ENCODE peak calls at places on chromosomes 13 and 19, in five cellular contexts. One of them, this sample, is unnamed. For H3K4me1, the result is how much of the 10 kb centered on the place peaks cover.

GRCh38 chr13:100724568-100724967 is 50.0 kb upstream of the TMTC4 start:
- DNase-seq in cardiac muscle cell: no peak
- DNase-seq in left ventricle myocardium inferior: no peak
- DNase-seq in GM23338: no peak
- DNase-seq in uterus: no peak
- DNase-seq in this sample: no peak

GRCh38 chr19:4971424-4971793 is 2.5 kb downstream of the KDM4B start:
- DNase-seq in left ventricle myocardium inferior: no peak
- DNase-seq in GM23338: peak
- DNase-seq in cardiac muscle cell: peak
- DNase-seq in uterus: no peak
- DNase-seq in this sample: peak

GRCh38 chr13:103812966-103813365 is 746.7 kb upstream of the SLC10A2 start:
- DNase-seq in GM23338: no peak
- DNase-seq in left ventricle myocardium inferior: no peak
- DNase-seq in uterus: no peak
- DNase-seq in cardiac muscle cell: peak
- DNase-seq in this sample: no peak

GRCh38 chr13:58773280-58773859 is 1141.8 kb downstream of the PCDH17 start:
- DNase-seq in left ventricle myocardium inferior: no peak
- DNase-seq in uterus: no peak
- DNase-seq in GM23338: no peak
- DNase-seq in cardiac muscle cell: no peak
- DNase-seq in this sample: no peak

GRCh38 chr13:22298530-22298929 is 627.7 kb downstream of the FGF9 start:
- DNase-seq in cardiac muscle cell: no peak
- DNase-seq in uterus: no peak
- DNase-seq in GM23338: peak
- DNase-seq in left ventricle myocardium inferior: no peak
- DNase-seq in this sample: no peak

GRCh38 chr13:64551755-64552154 is 2678.4 kb downstream of the PCDH9 start:
- DNase-seq in GM23338: no peak
- DNase-seq in cardiac muscle cell: peak
- DNase-seq in left ventricle myocardium inferior: no peak
- DNase-seq in uterus: no peak
- DNase-seq in this sample: no peak

GRCh38 chr19:31448221-31448657 is 99.0 kb upstream of the TSHZ3 start:
- DNase-seq in uterus: peak
- DNase-seq in GM23338: no peak
- DNase-seq in left ventricle myocardium inferior: peak
- DNase-seq in cardiac muscle cell: peak
- DNase-seq in this sample: no peak

GRCh38 chr19:21587549-21587948 is 82.1 kb downstream of the ZNF429 start:
- DNase-seq in GM23338: no peak
- DNase-seq in uterus: no peak
- DNase-seq in left ventricle myocardium inferior: no peak
- DNase-seq in cardiac muscle cell: no peak
- DNase-seq in this sample: no peak

GRCh38 chr13:105972811-105973590 is 562.5 kb downstream of the EFNB2 start:
- DNase-seq in uterus: no peak
- DNase-seq in cardiac muscle cell: no peak
- DNase-seq in GM23338: no peak
- DNase-seq in left ventricle myocardium inferior: no peak
- DNase-seq in this sample: no peak

GRCh38 chr13:28624707-28625432 is 34.1 kb upstream of the POMP start:
- DNase-seq in left ventricle myocardium inferior: no peak
- DNase-seq in uterus: no peak
- DNase-seq in GM23338: peak
- DNase-seq in cardiac muscle cell: no peak
- DNase-seq in this sample: no peak

DNA sequence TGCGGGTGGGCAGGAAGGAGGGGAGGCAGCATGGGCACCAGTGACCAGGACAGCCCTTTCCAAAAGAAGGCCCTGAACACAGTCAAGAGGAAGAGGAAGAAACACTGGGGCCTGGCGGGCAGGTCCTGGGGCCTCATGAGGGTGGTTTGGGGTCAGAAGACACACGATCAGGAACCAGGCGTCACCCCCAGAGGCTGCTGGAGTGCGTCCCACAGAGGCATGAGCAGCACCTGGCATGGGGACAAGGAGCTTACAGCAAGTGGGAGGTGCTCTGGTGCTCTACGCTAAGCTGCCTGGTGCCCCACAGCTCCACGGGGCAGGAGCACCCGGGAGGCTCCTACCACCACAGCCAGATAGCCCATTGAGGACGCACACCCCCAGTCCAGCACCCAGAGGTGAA is 20.0 kb downstream of the ELL start:
- DNase-seq in left ventricle myocardium inferior: peak
- DNase-seq in cardiac muscle cell: no peak
- DNase-seq in uterus: no peak
- DNase-seq in GM23338: no peak
- DNase-seq in this sample: no peak
- H3K4me1 ChIP-seq in left ventricle myocardium inferior: half or more
- H3K4me1 ChIP-seq in cardiac muscle cell: under half
- H3K4me1 ChIP-seq in uterus: under half
- H3K4me1 ChIP-seq in GM23338: under half
- H3K4me1 ChIP-seq in this sample: under half

DNA sequence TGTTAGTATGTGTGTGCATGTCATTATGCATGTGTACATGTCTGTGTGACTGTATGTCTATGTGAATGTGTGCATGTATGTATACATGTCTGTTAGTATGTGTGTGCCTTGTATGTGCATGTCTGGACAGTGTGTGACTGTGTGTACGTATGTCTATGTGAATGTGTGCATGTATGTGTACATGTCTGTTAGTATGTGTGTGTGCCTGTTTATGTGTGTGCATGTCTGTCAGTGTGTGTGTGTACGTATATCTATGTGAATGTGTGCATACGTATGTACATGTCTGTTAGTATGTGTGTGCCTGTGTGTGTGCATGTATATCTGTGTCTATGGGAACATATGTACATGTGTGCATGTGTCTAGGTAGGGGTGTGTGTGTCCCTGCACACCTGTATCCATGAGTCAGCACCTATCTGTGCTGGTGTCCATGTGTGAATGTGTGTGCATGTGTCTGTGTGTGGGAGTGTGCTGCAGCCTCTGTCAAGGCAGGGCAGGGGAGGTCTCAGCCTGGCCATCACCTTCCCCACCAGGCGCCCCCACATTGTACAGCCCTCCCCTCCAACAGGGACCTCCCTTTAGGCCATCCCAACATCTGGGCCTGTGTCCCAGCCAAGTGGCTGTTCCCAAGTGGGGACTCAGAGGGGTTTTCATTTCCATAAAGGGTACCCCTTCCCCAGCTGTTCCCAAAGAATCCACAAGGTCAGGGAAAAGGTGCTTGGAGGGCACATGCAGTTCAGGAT is 4.4 kb downstream of the GAS6 start:
- DNase-seq in left ventricle myocardium inferior: no peak
- DNase-seq in uterus: no peak
- DNase-seq in GM23338: no peak
- DNase-seq in cardiac muscle cell: no peak
- DNase-seq in this sample: no peak
- H3K4me1 ChIP-seq in left ventricle myocardium inferior: half or more
- H3K4me1 ChIP-seq in uterus: under half
- H3K4me1 ChIP-seq in GM23338: under half
- H3K4me1 ChIP-seq in cardiac muscle cell: under half
- H3K4me1 ChIP-seq in this sample: under half

DNA sequence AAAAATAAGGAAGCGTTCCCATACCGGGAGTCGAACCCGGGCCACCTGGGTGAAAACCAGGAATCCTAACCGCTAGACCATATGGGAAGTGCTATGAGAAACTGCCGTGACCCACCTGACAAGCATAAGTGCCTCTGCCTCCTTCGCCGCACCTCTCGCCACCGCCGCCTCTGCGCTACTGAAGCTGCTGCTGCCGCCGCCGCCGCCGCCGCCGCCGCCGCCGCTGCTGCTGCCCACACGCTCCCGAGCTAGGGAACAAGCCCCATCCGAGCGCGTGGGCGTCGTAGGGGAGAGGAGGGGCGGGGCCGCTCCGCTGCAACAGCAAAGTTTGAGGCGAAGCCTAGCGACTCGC is 610 bp upstream of the WBP4 start:
- DNase-seq in left ventricle myocardium inferior: peak
- DNase-seq in uterus: peak
- DNase-seq in GM23338: peak
- DNase-seq in cardiac muscle cell: peak
- DNase-seq in this sample: peak
- H3K4me1 ChIP-seq in left ventricle myocardium inferior: half or more
- H3K4me1 ChIP-seq in uterus: under half
- H3K4me1 ChIP-seq in GM23338: under half
- H3K4me1 ChIP-seq in cardiac muscle cell: under half
- H3K4me1 ChIP-seq in this sample: under half

DNA sequence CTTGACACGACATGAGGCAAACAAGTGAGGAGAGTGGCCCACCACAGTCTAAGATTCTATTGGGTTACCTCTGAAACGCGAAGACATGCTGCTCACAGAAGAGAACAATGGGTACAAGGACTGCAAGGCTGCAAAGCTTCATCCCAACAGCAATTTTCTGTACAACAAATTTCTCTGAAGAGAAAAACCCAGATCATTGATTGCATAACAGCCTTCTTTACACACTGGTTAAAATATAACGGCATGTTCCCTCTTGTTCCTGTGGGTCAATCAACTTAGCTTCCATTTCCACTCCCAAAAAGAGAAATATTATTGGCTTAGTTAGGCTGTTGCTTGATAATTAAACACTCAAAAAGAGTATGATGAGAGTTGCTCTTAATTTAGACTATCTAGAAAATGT is at the start of gene CPB2:
- DNase-seq in left ventricle myocardium inferior: no peak
- DNase-seq in GM23338: no peak
- DNase-seq in uterus: no peak
- DNase-seq in cardiac muscle cell: no peak
- DNase-seq in this sample: no peak
- H3K4me1 ChIP-seq in left ventricle myocardium inferior: under half
- H3K4me1 ChIP-seq in GM23338: under half
- H3K4me1 ChIP-seq in uterus: under half
- H3K4me1 ChIP-seq in cardiac muscle cell: under half
- H3K4me1 ChIP-seq in this sample: under half

DNA sequence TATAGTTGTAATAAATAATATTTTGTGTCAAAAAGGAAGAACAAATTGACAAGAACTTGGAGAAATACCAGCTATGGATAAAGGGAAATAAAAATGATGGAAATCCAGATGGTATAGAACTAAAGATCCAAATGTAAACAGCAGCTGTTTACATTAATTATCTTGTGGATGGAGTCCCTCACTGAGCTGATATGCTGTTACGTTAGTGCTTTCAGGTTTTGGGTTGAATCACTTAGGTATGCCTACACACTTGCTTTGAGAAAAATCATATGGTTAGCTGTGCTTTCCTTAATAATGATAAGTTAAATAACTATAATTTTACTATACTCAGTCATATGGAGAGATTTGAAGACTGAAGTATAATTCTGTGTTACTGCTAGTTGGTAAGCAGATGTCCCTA is 27.7 kb downstream of the WASF3 start:
- DNase-seq in uterus: no peak
- DNase-seq in cardiac muscle cell: no peak
- DNase-seq in GM23338: no peak
- DNase-seq in left ventricle myocardium inferior: no peak
- DNase-seq in this sample: no peak
- H3K4me1 ChIP-seq in uterus: under half
- H3K4me1 ChIP-seq in cardiac muscle cell: under half
- H3K4me1 ChIP-seq in GM23338: under half
- H3K4me1 ChIP-seq in left ventricle myocardium inferior: under half
- H3K4me1 ChIP-seq in this sample: under half

GRCh38 chr19:13002389-13002898 is 7.2 kb downstream of the NFIX start:
- DNase-seq in left ventricle myocardium inferior: peak
- DNase-seq in uterus: no peak
- DNase-seq in cardiac muscle cell: no peak
- DNase-seq in GM23338: no peak
- DNase-seq in this sample: no peak
- H3K4me1 ChIP-seq in left ventricle myocardium inferior: half or more
- H3K4me1 ChIP-seq in uterus: under half
- H3K4me1 ChIP-seq in cardiac muscle cell: under half
- H3K4me1 ChIP-seq in GM23338: under half
- H3K4me1 ChIP-seq in this sample: under half

DNA sequence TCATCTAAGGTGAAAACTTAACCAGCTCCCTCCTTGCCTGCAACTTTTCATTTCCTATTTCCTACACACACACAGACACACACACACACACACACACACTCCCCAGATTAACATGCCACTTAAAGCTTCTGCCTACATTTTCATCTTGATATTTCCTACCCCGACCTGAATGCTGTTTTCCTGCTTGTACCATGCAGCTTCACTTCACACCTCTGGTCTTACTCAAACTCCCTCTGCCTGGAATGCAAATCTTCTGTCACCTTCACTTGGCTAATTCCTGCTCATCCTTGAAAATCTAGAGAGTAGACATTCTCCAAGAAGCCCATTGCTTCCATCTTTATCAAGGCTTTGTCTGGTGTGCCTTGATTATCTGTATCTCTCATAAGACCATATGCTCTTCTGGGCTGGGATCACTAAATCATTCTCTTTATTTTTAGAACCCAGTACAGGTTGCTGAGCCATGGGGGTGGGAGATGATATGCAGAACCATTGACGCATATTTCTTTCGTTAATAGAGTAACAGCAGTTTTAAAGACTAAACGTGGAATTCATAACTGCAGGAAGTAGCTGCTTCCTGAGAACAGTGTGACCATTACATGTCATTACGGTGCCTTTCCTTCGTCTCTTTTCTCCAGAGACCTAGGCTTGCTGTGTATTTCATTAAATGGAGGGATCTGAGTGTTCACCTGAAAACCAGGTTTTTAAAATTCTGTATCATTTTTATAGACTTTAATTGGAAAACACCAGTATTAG is 37.7 kb downstream of the CNMD start:
- DNase-seq in GM23338: no peak
- DNase-seq in uterus: no peak
- DNase-seq in left ventricle myocardium inferior: no peak
- DNase-seq in cardiac muscle cell: no peak
- DNase-seq in this sample: peak
- H3K4me1 ChIP-seq in GM23338: under half
- H3K4me1 ChIP-seq in uterus: under half
- H3K4me1 ChIP-seq in left ventricle myocardium inferior: under half
- H3K4me1 ChIP-seq in cardiac muscle cell: under half
- H3K4me1 ChIP-seq in this sample: under half

GRCh38 chr19:3398114-3398899 is 31.9 kb downstream of the NFIC start:
- DNase-seq in cardiac muscle cell: peak
- DNase-seq in GM23338: peak
- DNase-seq in left ventricle myocardium inferior: peak
- DNase-seq in uterus: peak
- DNase-seq in this sample: peak
- H3K4me1 ChIP-seq in cardiac muscle cell: under half
- H3K4me1 ChIP-seq in GM23338: under half
- H3K4me1 ChIP-seq in left ventricle myocardium inferior: half or more
- H3K4me1 ChIP-seq in uterus: under half
- H3K4me1 ChIP-seq in this sample: under half

GRCh38 chr19:17473041-17473440 is 2.7 kb downstream of the SLC27A1 start:
- DNase-seq in cardiac muscle cell: peak
- DNase-seq in GM23338: no peak
- DNase-seq in left ventricle myocardium inferior: no peak
- DNase-seq in uterus: no peak
- DNase-seq in this sample: no peak
- H3K4me1 ChIP-seq in cardiac muscle cell: under half
- H3K4me1 ChIP-seq in GM23338: under half
- H3K4me1 ChIP-seq in left ventricle myocardium inferior: half or more
- H3K4me1 ChIP-seq in uterus: under half
- H3K4me1 ChIP-seq in this sample: under half